ENCODE peak calls at places on chromosomes 3 and 15, in four cellular contexts. N is endothelial cell of umbilical vein, G is K562, S is GM12878. Z is an unnamed sample.

GRCh38 chr3:24185738-24186384 is 240.8 kb downstream of the NR1D2 start:
- DNase-seq in N (peak), G (peak), S (no peak), Z (peak)

GRCh38 chr3:130081371-130081881 is at the start of gene ALG1L2:
- DNase-seq in N (peak), G (no peak), S (no peak), Z (no peak)

GRCh38 chr15:62877276-62877857 is 165.2 kb upstream of the TPM1 start:
- DNase-seq in N (no peak), G (no peak), S (no peak), Z (no peak)

GRCh38 chr3:136194409-136195257 is 1.5 kb downstream of the MSL2 start:
- DNase-seq in N (peak), G (peak), S (peak), Z (peak)

GRCh38 chr15:73051402-73051810 is 857 bp upstream of the NEO1 start:
- DNase-seq in N (no peak), G (no peak), S (no peak), Z (no peak)

GRCh38 chr3:86937306-86937791 is 53.6 kb downstream of the VGLL3 start:
- DNase-seq in N (no peak), G (no peak), S (no peak), Z (peak)

GRCh38 chr3:186786810-186787375 is 3.5 kb downstream of the EIF4A2 start:
- DNase-seq in N (no peak), G (peak), S (no peak), Z (no peak)

GRCh38 chr3:40690696-40691597 is 166.2 kb downstream of the ZNF621 start:
- DNase-seq in N (no peak), G (no peak), S (no peak), Z (no peak)

GRCh38 chr15:101269479-101270223 is 7.6 kb downstream of the SELENOS start:
- DNase-seq in N (no peak), G (peak), S (no peak), Z (no peak)

GRCh38 chr3:38137615-38138346 is 680 bp upstream of the MYD88 start:
- DNase-seq in N (peak), G (peak), S (no peak), Z (no peak)

GRCh38 chr3:58586776-58587192 is 9.6 kb upstream of the FAM107A start:
- DNase-seq in N (no peak), G (no peak), S (no peak), Z (no peak)

GRCh38 chr3:1404270-1404669 is 311.4 kb downstream of the CNTN6 start:
- DNase-seq in N (no peak), G (no peak), S (no peak), Z (no peak)

GRCh38 chr3:31132132-31132769 is 237.8 kb upstream of the GADL1 start:
- DNase-seq in N (peak), G (peak), S (peak), Z (peak)

GRCh38 chr3:97958396-97958795 is 13.8 kb downstream of the RIOX2 start:
- DNase-seq in N (no peak), G (no peak), S (no peak), Z (peak)

GRCh38 chr3:124364230-124365022 is 365.8 kb upstream of the UMPS start:
- DNase-seq in N (no peak), G (no peak), S (no peak), Z (no peak)

GRCh38 chr15:78640840-78641733 is at the start of gene CHRNB4:
- DNase-seq in N (peak), G (peak), S (no peak), Z (no peak)
- TF ChIP-seq FOS in N (no peak), G (no peak), S (no peak), Z (no peak)

DNA sequence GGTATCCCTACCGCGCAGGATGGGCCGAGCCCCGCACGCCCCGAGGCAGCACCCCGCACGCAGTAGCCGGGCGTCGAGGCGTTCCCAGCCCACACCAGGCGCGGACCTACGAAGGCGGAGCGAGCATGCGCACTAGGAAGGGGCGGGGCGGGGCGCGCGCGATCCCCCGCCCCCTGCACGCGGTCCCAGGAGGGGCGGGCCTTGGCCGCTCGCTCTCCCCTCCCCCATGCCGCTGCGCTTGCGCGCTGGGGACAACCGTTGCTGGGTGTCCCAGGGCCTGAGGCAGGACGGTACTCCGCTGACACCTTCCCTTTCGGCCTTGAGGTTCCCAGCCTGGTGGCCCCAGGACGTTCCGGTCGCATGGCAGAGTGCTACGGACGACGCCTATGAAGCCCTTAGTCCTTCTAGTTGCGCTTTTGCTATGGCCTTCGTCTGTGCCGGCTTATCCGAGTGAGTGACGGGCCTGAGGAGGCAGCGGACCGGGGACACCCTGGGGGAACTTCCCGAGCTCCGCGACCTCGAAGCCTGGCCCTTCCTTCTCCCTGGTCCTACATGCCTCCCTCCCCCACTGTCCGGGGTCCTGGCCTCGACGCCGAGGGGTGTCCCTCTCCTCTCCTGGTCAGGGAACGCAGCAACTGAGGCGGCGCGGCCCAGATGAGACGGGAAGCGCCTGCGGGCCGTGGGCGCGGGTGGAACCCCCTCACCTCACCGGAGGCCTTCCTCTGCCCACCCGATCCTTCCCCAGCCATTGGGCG is at the start of gene SPESP1:
- DNase-seq in N (peak), G (no peak), S (no peak), Z (peak)
- TF ChIP-seq FOS in N (no peak), G (no peak), S (no peak), Z (no peak)

GRCh38 chr15:26771168-26771916 is 1.5 kb downstream of the GABRB3 start:
- DNase-seq in N (no peak), G (no peak), S (no peak), Z (no peak)
- TF ChIP-seq FOS in N (no peak), G (no peak), S (no peak), Z (no peak)

GRCh38 chr3:177284383-177284881 is 87.2 kb upstream of the TBL1XR1 start:
- DNase-seq in N (no peak), G (peak), S (no peak), Z (peak)
- TF ChIP-seq FOS in N (no peak), G (no peak), S (no peak), Z (no peak)

GRCh38 chr3:46812237-46812791 is 50.9 kb downstream of the MYL3 start:
- DNase-seq in N (peak), G (peak), S (no peak), Z (peak)

GRCh38 chr3:46811615-46812236 is 51.5 kb downstream of the MYL3 start:
- DNase-seq in N (no peak), G (peak), S (no peak), Z (no peak)
- TF ChIP-seq FOS in N (no peak), G (no peak), S (no peak), Z (no peak)

DNA sequence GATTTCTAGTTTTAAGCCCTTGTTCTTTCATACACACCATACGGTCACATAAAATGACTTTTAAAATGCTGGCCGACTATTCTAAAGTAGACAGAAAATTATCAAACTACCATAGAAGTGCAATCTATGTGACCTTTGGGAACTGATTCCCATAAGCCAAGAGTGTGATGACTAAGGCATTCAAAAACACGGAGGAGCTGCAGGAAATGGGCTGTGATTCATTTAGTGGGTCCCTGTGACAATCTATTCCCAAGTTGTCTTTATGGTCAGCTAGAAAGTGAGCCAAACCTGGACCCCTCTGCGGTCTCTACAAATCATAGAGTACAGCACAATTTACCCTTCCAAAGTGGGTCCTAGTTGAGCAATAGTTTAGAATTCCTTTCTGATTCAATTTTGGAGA is 251.5 kb upstream of the CBLB start:
- DNase-seq in N (peak), G (no peak), S (no peak), Z (peak)
- TF ChIP-seq FOS in N (peak), G (no peak), S (no peak), Z (peak)

GRCh38 chr3:119819806-119820205 is 37.9 kb downstream of the NR1I2 start:
- DNase-seq in N (no peak), G (no peak), S (no peak), Z (peak)
- TF ChIP-seq FOS in N (no peak), G (no peak), S (no peak), Z (no peak)

DNA sequence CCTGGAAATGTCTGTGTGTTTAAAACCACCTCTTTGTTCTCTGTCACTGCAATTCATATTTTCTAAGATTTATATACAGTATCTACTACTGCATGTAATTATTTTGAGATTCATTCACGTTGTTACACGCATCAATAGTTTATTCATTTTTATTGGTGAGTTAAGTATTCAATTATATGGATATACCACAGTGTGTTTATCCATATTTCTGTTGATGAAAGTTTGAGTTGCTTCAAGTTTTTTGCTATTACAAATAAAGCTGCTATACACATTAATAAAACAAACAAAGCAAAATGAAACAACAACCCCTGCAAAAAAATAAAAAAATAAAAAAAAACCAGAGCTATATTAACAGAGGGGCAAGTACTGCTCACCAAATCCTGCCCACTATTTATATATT is 122.3 kb downstream of the NR2E3 start:
- DNase-seq in N (no peak), G (no peak), S (no peak), Z (no peak)
- TF ChIP-seq FOS in N (no peak), G (no peak), S (no peak), Z (no peak)

GRCh38 chr3:82329300-82329699 is 567.9 kb upstream of the GBE1 start:
- DNase-seq in N (peak), G (no peak), S (no peak), Z (no peak)
- TF ChIP-seq FOS in N (no peak), G (no peak), S (no peak), Z (no peak)

GRCh38 chr3:101888653-101889052 is 39.3 kb downstream of the NFKBIZ start:
- DNase-seq in N (no peak), G (no peak), S (no peak), Z (no peak)

GRCh38 chr3:101879623-101880284 is 30.4 kb downstream of the NFKBIZ start:
- DNase-seq in N (no peak), G (no peak), S (no peak), Z (no peak)

GRCh38 chr3:101886626-101887025 is 37.3 kb downstream of the NFKBIZ start:
- DNase-seq in N (no peak), G (no peak), S (no peak), Z (no peak)

GRCh38 chr3:101879102-101879501 is 29.8 kb downstream of the NFKBIZ start:
- DNase-seq in N (no peak), G (no peak), S (no peak), Z (no peak)

DNA sequence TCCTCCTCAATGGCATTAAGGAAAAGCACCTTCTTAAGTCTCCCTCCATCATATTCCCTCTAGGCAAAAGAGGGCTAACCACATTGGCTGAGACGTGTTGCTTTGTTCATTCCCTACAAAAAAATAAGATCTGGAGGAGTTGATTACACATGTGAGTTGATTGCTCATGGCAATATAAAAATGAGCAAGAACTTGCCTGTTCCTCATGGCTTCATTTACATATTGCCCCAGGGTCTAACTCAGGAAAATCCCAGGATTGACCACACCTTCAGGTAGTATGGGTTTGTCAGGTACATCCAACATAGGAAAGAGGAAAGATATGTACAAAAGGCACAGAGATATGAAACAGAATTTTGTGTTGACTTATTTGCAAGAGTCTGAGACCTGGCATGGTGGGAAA is 35.5 kb downstream of the NFKBIZ start:
- DNase-seq in N (no peak), G (no peak), S (no peak), Z (no peak)
- TF ChIP-seq FOS in N (no peak), G (no peak), S (no peak), Z (no peak)